ENCODE peak calls at places on chromosome 20, in five cellular contexts. L is LoVo; G is stimulated activated CD8-positive, alpha-beta memory T cell treated with anti-CD3 and anti-CD28 coated beads, Interleukin-15, amount 100 ng/mL, for 4 hours; M is T-helper 17 cell; B is endothelial cell of umbilical vein. O is an unnamed sample.
A peak's percentile ranks its signal among the peaks of the same experiment; 100 is the strongest.

GRCh38 chr20:539848-540247 is 3.7 kb downstream of the CSNK2A1 start:
- DNase-seq in B (peak; percentile 73), G (no peak), L (no peak), M (no peak), O (peak; percentile 29)

GRCh38 chr20:47336013-47336754 is 20.3 kb downstream of the ZMYND8 start:
- DNase-seq in B (no peak), M (no peak), G (no peak), L (no peak), O (no peak)

GRCh38 chr20:52105045-52105572 is 86.5 kb downstream of the ZFP64 start:
- DNase-seq in L (peak; percentile 73), G (no peak), B (peak; percentile 56), M (no peak), O (no peak)

GRCh38 chr20:47464380-47465101 is 37.1 kb upstream of the NCOA3 start:
- DNase-seq in L (peak; percentile 93), G (no peak), B (peak; percentile 94), M (no peak), O (peak; percentile 83)

GRCh38 chr20:623041-623440 is 12.9 kb upstream of the TCF15 start:
- DNase-seq in B (no peak), M (no peak), G (no peak), L (no peak), O (no peak)

GRCh38 chr20:32282461-32282860 is 5.0 kb downstream of the KIF3B start:
- DNase-seq in B (no peak), L (no peak), M (no peak), G (no peak), O (no peak)

GRCh38 chr20:43331911-43332310 is 125.8 kb upstream of the SRSF6 start:
- DNase-seq in M (no peak), L (no peak), G (no peak), B (no peak), O (no peak)

GRCh38 chr20:34129518-34130162 is 17.6 kb upstream of the EIF2S2 start:
- DNase-seq in L (peak; percentile 80), M (peak; percentile 35), G (no peak), B (peak; percentile 78), O (peak; percentile 44)

GRCh38 chr20:54622338-54623280 is 147.2 kb downstream of the DOK5 start:
- DNase-seq in B (no peak), G (no peak), L (no peak), M (no peak), O (no peak)

GRCh38 chr20:23255658-23256385 is 94.8 kb upstream of the NXT1 start:
- DNase-seq in G (no peak), M (no peak), L (no peak), B (peak; percentile 50), O (no peak)

GRCh38 chr20:32621071-32621913 is 36.2 kb upstream of the NOL4L start:
- DNase-seq in B (no peak), L (no peak), M (no peak), G (no peak), O (no peak)

GRCh38 chr20:9068896-9069663 is at the start of gene PLCB4:
- DNase-seq in L (peak; percentile 69), G (no peak), B (peak; percentile 46), M (no peak), O (no peak)

GRCh38 chr20:7710440-7710839 is 229.8 kb downstream of the HAO1 start:
- DNase-seq in M (no peak), L (no peak), B (no peak), G (no peak), O (no peak)

GRCh38 chr20:38961530-38962043 is 557 bp upstream of the DHX35 start:
- DNase-seq in B (no peak), M (no peak), L (no peak), G (peak; percentile 3), O (no peak)

GRCh38 chr20:54534101-54534500 is 58.7 kb downstream of the DOK5 start:
- DNase-seq in G (no peak), L (no peak), M (no peak), B (no peak), O (no peak)

GRCh38 chr20:12175538-12175937 is 257.8 kb downstream of the BTBD3 start:
- DNase-seq in G (no peak), B (no peak), M (no peak), L (no peak), O (no peak)

GRCh38 chr20:50339196-50339901 is 148.7 kb downstream of the CEBPB start:
- DNase-seq in L (no peak), G (no peak), B (no peak), M (no peak), O (no peak)

GRCh38 chr20:10508468-10509251 is 73.6 kb downstream of the SLX4IP start:
- DNase-seq in G (no peak), M (no peak), B (no peak), L (peak; percentile 40), O (no peak)

GRCh38 chr20:49674383-49675352 is 39.0 kb downstream of the B4GALT5 start:
- DNase-seq in G (no peak), L (peak; percentile 93), B (no peak), M (no peak), O (no peak)

GRCh38 chr20:36493801-36494114 is 47.6 kb upstream of the MYL9 start:
- DNase-seq in G (no peak), M (no peak), B (no peak), L (no peak), O (no peak)

GRCh38 chr20:48339147-48339985 is 488.4 kb downstream of the PREX1 start:
- DNase-seq in G (no peak), B (no peak), M (no peak), L (no peak), O (no peak)

GRCh38 chr20:44475694-44476560 is at the start of gene TTPAL:
- DNase-seq in L (peak; percentile 90), G (peak; percentile 77), M (peak; percentile 79), B (peak; percentile 83), O (peak; percentile 36)

GRCh38 chr20:61417221-61417941 is 165.3 kb downstream of the CDH4 start:
- DNase-seq in B (no peak), L (no peak), M (no peak), G (no peak), O (no peak)

GRCh38 chr20:47818996-47819609 is 33.8 kb upstream of the SULF2 start:
- DNase-seq in L (no peak), M (no peak), G (no peak), B (no peak), O (no peak)

GRCh38 chr20:21397341-21398108 is at the start of gene NKX2-4:
- DNase-seq in B (no peak), L (no peak), M (no peak), G (no peak), O (no peak)

GRCh38 chr20:52859156-52859887 is 112.8 kb upstream of the TSHZ2 start:
- DNase-seq in L (no peak), G (no peak), B (peak; percentile 1), M (no peak), O (no peak)

GRCh38 chr20:44071526-44072111 is 115.4 kb downstream of the JPH2 start:
- DNase-seq in G (no peak), M (no peak), B (no peak), L (no peak), O (no peak)

GRCh38 chr20:36343641-36344040 is 37.5 kb downstream of the DLGAP4 start:
- DNase-seq in L (no peak), B (no peak), M (no peak), G (no peak), O (no peak)

GRCh38 chr20:44279228-44279627 is 31.8 kb downstream of the FITM2 start:
- DNase-seq in G (no peak), L (no peak), M (no peak), B (no peak), O (no peak)

GRCh38 chr20:62607366-62608217 is 34.7 kb upstream of the SLCO4A1 start:
- DNase-seq in B (no peak), G (no peak), M (no peak), L (no peak), O (no peak)

GRCh38 chr20:31608256-31608980 is 3.3 kb downstream of the ID1 start:
- DNase-seq in B (peak; percentile 81), M (no peak), G (no peak), L (peak; percentile 90), O (no peak)

GRCh38 chr20:46820682-46821081 is 74.0 kb upstream of the EYA2 start:
- DNase-seq in B (no peak), G (no peak), L (no peak), M (no peak), O (no peak)

GRCh38 chr20:48405909-48406308 is 421.9 kb downstream of the PREX1 start:
- DNase-seq in B (no peak), M (no peak), G (no peak), L (no peak), O (no peak)

O was measured in pulmonary artery endothelial cell.